ENCODE peak calls at places on chromosome 12, in ten cellular contexts. P is activated T-cell treated with anti-CD3 and anti-CD28 coated beads, Interleukin-2, amount 50 U/mL, for 4 hours; T is upper lobe of right lung; O is pancreas; Q is heart right ventricle; V is activated naive CD8-positive, alpha-beta T cell treated with anti-CD3 and anti-CD28 coated beads, Interleukin-2, amount 50 U/mL, for 24 hours; X is HepG2; F is T-cell; H is left cardiac atrium; G is activated CD8-positive, alpha-beta T cell treated with anti-CD3 and anti-CD28 coated beads for 36 hours. L is an unnamed sample.
A peak's percentile ranks its signal among the peaks of the same experiment; 100 is the strongest.

GRCh38 chr12:109389146-109389545 is 41.4 kb downstream of the MYO1H start:
- ATAC-seq in P (peak; percentile 10), T (no peak), O (no peak), Q (no peak), V (no peak), X (peak; percentile 55), F (no peak), H (no peak), G (peak; percentile 55), L (peak; percentile 74)

GRCh38 chr12:97308576-97309198 is 153.9 kb upstream of the RMST start:
- ATAC-seq in P (no peak), T (peak; percentile 79), O (peak; percentile 70), Q (no peak), V (no peak), X (no peak), F (no peak), H (no peak), G (peak; percentile 49), L (no peak)

GRCh38 chr12:12954878-12955625 is 3.1 kb upstream of the GPRC5D start:
- ATAC-seq in P (no peak), T (peak; percentile 44), O (peak; percentile 63), Q (no peak), V (no peak), X (no peak), F (no peak), H (no peak), G (no peak), L (no peak)

GRCh38 chr12:102958073-102958829 is 777 bp downstream of the ASCL1 start:
- ATAC-seq in P (peak; percentile 38), T (peak; percentile 29), O (peak; percentile 32), Q (no peak), V (no peak), X (peak; percentile 71), F (peak; percentile 36), H (no peak), G (no peak), L (no peak)

GRCh38 chr12:116299548-116300150 is 22.2 kb upstream of the MED13L start:
- ATAC-seq in P (no peak), T (peak; percentile 24), O (peak; percentile 76), Q (peak; percentile 52), V (no peak), X (no peak), F (no peak), H (peak; percentile 51), G (no peak), L (no peak)

GRCh38 chr12:113766133-113766879 is 199.8 kb downstream of the RBM19 start:
- ATAC-seq in P (no peak), T (no peak), O (peak; percentile 70), Q (no peak), V (no peak), X (peak; percentile 90), F (no peak), H (no peak), G (no peak), L (no peak)

GRCh38 chr12:3704512-3705348 is 48.2 kb downstream of the CRACR2A start:
- ATAC-seq in P (no peak), T (no peak), O (peak; percentile 27), Q (peak; percentile 55), V (no peak), X (no peak), F (no peak), H (peak; percentile 72), G (no peak), L (no peak)

GRCh38 chr12:80622271-80622670 is 85.2 kb upstream of the MYF6 start:
- ATAC-seq in P (no peak), T (no peak), O (no peak), Q (no peak), V (no peak), X (no peak), F (no peak), H (no peak), G (no peak), L (no peak)

GRCh38 chr12:111389635-111390034 is 16.1 kb upstream of the SH2B3 start:
- ATAC-seq in P (no peak), T (peak; percentile 20), O (peak; percentile 29), Q (no peak), V (no peak), X (no peak), F (no peak), H (no peak), G (no peak), L (no peak)

GRCh38 chr12:116950628-116951325 is 40.0 kb downstream of the FBXW8 start:
- ATAC-seq in P (no peak), T (no peak), O (no peak), Q (no peak), V (no peak), X (no peak), F (no peak), H (no peak), G (no peak), L (no peak)

GRCh38 chr12:14607561-14607960 is 39.9 kb upstream of the PLBD1 start:
- ATAC-seq in P (no peak), T (no peak), O (no peak), Q (no peak), V (no peak), X (no peak), F (no peak), H (no peak), G (no peak), L (no peak)

GRCh38 chr12:80763874-80764273 is 47.2 kb downstream of the MYF5 start:
- ATAC-seq in P (no peak), T (no peak), O (peak; percentile 61), Q (no peak), V (no peak), X (no peak), F (no peak), H (no peak), G (no peak), L (no peak)

GRCh38 chr12:52013626-52014310 is 7.0 kb downstream of the TAMALIN start:
- ATAC-seq in P (no peak), T (no peak), O (no peak), Q (no peak), V (no peak), X (no peak), F (no peak), H (no peak), G (no peak), L (no peak)

GRCh38 chr12:25186038-25186787 is 8.7 kb downstream of the DNAI7 start:
- ATAC-seq in P (peak; percentile 30), T (no peak), O (no peak), Q (no peak), V (no peak), X (no peak), F (peak; percentile 85), H (no peak), G (peak; percentile 47), L (peak; percentile 68)

GRCh38 chr12:115749071-115749470 is 528.4 kb downstream of the MED13L start:
- ATAC-seq in P (no peak), T (no peak), O (no peak), Q (no peak), V (no peak), X (no peak), F (no peak), H (no peak), G (no peak), L (no peak)

GRCh38 chr12:6735448-6736191 is 11.8 kb downstream of the COPS7A start:
- ATAC-seq in P (no peak), T (peak; percentile 94), O (peak; percentile 99), Q (peak; percentile 90), V (peak; percentile 76), X (peak; percentile 99), F (peak; percentile 49), H (peak; percentile 90), G (peak; percentile 83), L (peak; percentile 85)

GRCh38 chr12:52559979-52560378 is 7.0 kb upstream of the KRT71 start:
- ATAC-seq in P (no peak), T (no peak), O (no peak), Q (no peak), V (no peak), X (no peak), F (no peak), H (no peak), G (no peak), L (no peak)

GRCh38 chr12:95836185-95836609 is 22.6 kb upstream of the SNRPF start:
- ATAC-seq in P (no peak), T (peak; percentile 42), O (peak; percentile 63), Q (no peak), V (no peak), X (no peak), F (no peak), H (peak; percentile 39), G (no peak), L (no peak)

GRCh38 chr12:100185361-100185894 is 15.2 kb upstream of the ACTR6 start:
- ATAC-seq in P (no peak), T (no peak), O (no peak), Q (no peak), V (no peak), X (no peak), F (no peak), H (peak; percentile 20), G (no peak), L (peak; percentile 50)

GRCh38 chr12:46105735-46106134 is 115.4 kb upstream of the SCAF11 start:
- ATAC-seq in P (no peak), T (no peak), O (no peak), Q (no peak), V (no peak), X (no peak), F (no peak), H (no peak), G (no peak), L (no peak)

GRCh38 chr12:123126294-123127144 is 24.4 kb downstream of the PITPNM2 start:
- ATAC-seq in P (no peak), T (peak; percentile 61), O (peak; percentile 77), Q (peak; percentile 71), V (no peak), X (peak; percentile 85), F (no peak), H (peak; percentile 98), G (no peak), L (no peak)

GRCh38 chr12:8581098-8581784 is 31.4 kb downstream of the AICDA start:
- ATAC-seq in P (no peak), T (no peak), O (no peak), Q (no peak), V (no peak), X (no peak), F (no peak), H (no peak), G (no peak), L (no peak)

GRCh38 chr12:229441-230191 is 15.7 kb upstream of the SLC6A12 start:
- ATAC-seq in P (no peak), T (no peak), O (no peak), Q (no peak), V (no peak), X (no peak), F (no peak), H (no peak), G (no peak), L (no peak)